ENCODE peak calls at places on chromosomes 13 and 19, in seven cellular contexts. N, G, Z, J, A, R and Y are unnamed samples.

GRCh38 chr19:10935371-10936059 is 6.9 kb downstream of the TIMM29 start:
- DNase-seq in A (no peak), R (no peak), N (no peak), G (no peak), Z (no peak), J (no peak), Y (no peak)

GRCh38 chr19:18340990-18341868 is 831 bp downstream of the PGPEP1 start:
- DNase-seq in N (no peak), G (peak; percentile 69), A (peak; percentile 81), J (peak; percentile 36), R (peak; percentile 34), Z (no peak), Y (peak; percentile 25)

GRCh38 chr19:30297969-30298368 is 74.2 kb upstream of the ZNF536 start:
- DNase-seq in R (no peak), J (no peak), Z (no peak), N (no peak), A (no peak), G (no peak), Y (no peak)

GRCh38 chr13:94192576-94192975 is 286.9 kb downstream of the DCT start:
- DNase-seq in N (no peak), A (peak; percentile 53), Z (no peak), R (no peak), J (peak; percentile 66), G (peak; percentile 36), Y (peak; percentile 66)

GRCh38 chr19:18253716-18254115 is 20.5 kb downstream of the IQCN start:
- DNase-seq in A (peak; percentile 58), G (no peak), R (no peak), N (no peak), J (peak; percentile 93), Z (no peak), Y (no peak)

GRCh38 chr13:94233401-94233800 is 246.1 kb downstream of the DCT start:
- DNase-seq in G (peak; percentile 90), J (no peak), N (peak; percentile 88), Z (peak; percentile 70), A (peak; percentile 94), R (no peak), Y (peak; percentile 93)

GRCh38 chr19:54696117-54696548 is 28.1 kb upstream of the KIR3DL3 start:
- DNase-seq in G (no peak), A (no peak), R (no peak), Z (no peak), J (no peak), N (no peak), Y (no peak)

GRCh38 chr19:53847555-53847954 is 20.1 kb upstream of the MYADM start:
- DNase-seq in J (no peak), Z (no peak), R (no peak), A (no peak), N (no peak), G (no peak), Y (no peak)

GRCh38 chr13:86710013-86710412 is 910.8 kb upstream of the SLITRK6 start:
- DNase-seq in G (no peak), R (no peak), J (no peak), Z (no peak), A (no peak), N (no peak), Y (no peak)

GRCh38 chr13:46655727-46656180 is 102.8 kb downstream of the LRCH1 start:
- DNase-seq in J (peak; percentile 65), N (no peak), A (no peak), R (no peak), G (no peak), Z (no peak), Y (no peak)

GRCh38 chr19:3577741-3578344 is 5.1 kb downstream of the HMG20B start:
- DNase-seq in A (no peak), R (no peak), N (no peak), G (no peak), J (no peak), Z (no peak), Y (no peak)

GRCh38 chr19:45234089-45234869 is 10.9 kb downstream of the EXOC3L2 start:
- DNase-seq in G (no peak), N (no peak), J (no peak), R (no peak), A (peak; percentile 20), Z (no peak), Y (no peak)

GRCh38 chr19:3369337-3370213 is 3.2 kb downstream of the NFIC start:
- DNase-seq in Z (no peak), R (no peak), J (no peak), A (peak; percentile 89), N (no peak), G (peak; percentile 76), Y (peak; percentile 67)

GRCh38 chr19:14139944-14140343 is 3.6 kb upstream of the ASF1B start:
- DNase-seq in A (no peak), R (no peak), Z (no peak), G (peak; percentile 74), N (no peak), J (no peak), Y (peak; percentile 26)

GRCh38 chr13:109329175-109329574 is 457.2 kb downstream of the IRS2 start:
- DNase-seq in A (no peak), G (no peak), N (no peak), J (no peak), R (no peak), Z (no peak), Y (no peak)

GRCh38 chr19:10871711-10872550 is 578 bp downstream of the CARM1 start:
- DNase-seq in G (peak; percentile 31), J (no peak), N (no peak), A (peak; percentile 62), R (no peak), Z (no peak), Y (no peak)